ENCODE peak calls at places on chromosomes 6 and 20, in five cellular contexts. J is adrenal gland; N is cardiac septum; R is AG10803; D is activated CD4-positive, alpha-beta T cell treated with anti-CD3 and anti-CD28 coated beads, Interleukin-2, amount 50 U/mL, for 48 hours. U is an unnamed sample.
A peak's percentile ranks its signal among the peaks of the same experiment; 100 is the strongest.

GRCh38 chr6:111566222-111566717 is 39.4 kb downstream of the TRAF3IP2 start:
- DNase-seq in J (no peak), N (no peak), R (no peak), D (no peak), U (no peak)

GRCh38 chr20:23668477-23668951 is 20.3 kb downstream of the CST4 start:
- DNase-seq in J (peak; percentile 29), N (no peak), R (peak; percentile 39), D (peak; percentile 39), U (peak; percentile 61)

GRCh38 chr20:4728121-4728520 is 6.4 kb downstream of the PRND start:
- DNase-seq in J (no peak), N (no peak), R (peak; percentile 22), D (no peak), U (no peak)

GRCh38 chr20:13113731-13114130 is 105.0 kb downstream of the SPTLC3 start:
- DNase-seq in J (no peak), N (no peak), R (no peak), D (no peak), U (no peak)

GRCh38 chr20:22559711-22560305 is 24.6 kb downstream of the FOXA2 start:
- DNase-seq in J (no peak), N (no peak), R (no peak), D (no peak), U (no peak)

GRCh38 chr6:7134999-7135735 is 27.4 kb downstream of the RREB1 start:
- DNase-seq in J (no peak), N (no peak), R (no peak), D (no peak), U (no peak)

GRCh38 chr20:51985013-51985415 is 182.7 kb upstream of the SALL4 start:
- DNase-seq in J (peak; percentile 24), N (no peak), R (peak; percentile 99), D (no peak), U (no peak)

GRCh38 chr20:25992146-25992545 is 295.5 kb upstream of the ZNF337 start:
- DNase-seq in J (no peak), N (peak; percentile 41), R (no peak), D (no peak), U (no peak)

GRCh38 chr6:10316327-10316726 is 98.5 kb downstream of the TFAP2A start:
- DNase-seq in J (peak; percentile 31), N (no peak), R (peak; percentile 38), D (no peak), U (no peak)

GRCh38 chr20:62994850-62995249 is 11.9 kb downstream of the BHLHE23 start:
- DNase-seq in J (no peak), N (no peak), R (no peak), D (no peak), U (no peak)

GRCh38 chr20:38127011-38127621 is 38.0 kb downstream of the TGM2 start:
- DNase-seq in J (peak; percentile 55), N (peak; percentile 75), R (peak; percentile 67), D (no peak), U (no peak)

GRCh38 chr6:137434640-137435039 is 59.6 kb downstream of the OLIG3 start:
- DNase-seq in J (no peak), N (no peak), R (no peak), D (no peak), U (no peak)

U was measured in activated CD8-positive, alpha-beta T cell treated with anti-CD3 and anti-CD28 coated beads for 36 hours.